ENCODE peak calls at places on chromosomes 13 and 19, in nine cellular contexts. One of them, this sample, is unnamed.

GRCh38 chr19:34357431-34357830 is 7.6 kb upstream of the GPI start:
- DNase-seq in sigmoid colon: no peak
- DNase-seq in HepG2: no peak
- DNase-seq in GM12878: no peak
- DNase-seq in suprapubic skin: no peak
- DNase-seq in breast epithelium: no peak
- DNase-seq in stomach: no peak
- DNase-seq in GM12891: no peak
- DNase-seq in transverse colon: no peak
- DNase-seq in this sample: no peak

GRCh38 chr19:798415-799075 is 1.3 kb downstream of the PTBP1 start:
- DNase-seq in sigmoid colon: no peak
- DNase-seq in stomach: no peak
- DNase-seq in suprapubic skin: no peak
- DNase-seq in breast epithelium: no peak
- DNase-seq in HepG2: peak; percentile 43
- DNase-seq in GM12878: no peak
- DNase-seq in transverse colon: peak; percentile 77
- DNase-seq in GM12891: peak; percentile 32
- DNase-seq in this sample: no peak

GRCh38 chr13:60227168-60227567 is 63.4 kb upstream of the DIAPH3 start:
- DNase-seq in stomach: no peak
- DNase-seq in HepG2: no peak
- DNase-seq in transverse colon: no peak
- DNase-seq in breast epithelium: no peak
- DNase-seq in GM12891: no peak
- DNase-seq in sigmoid colon: no peak
- DNase-seq in GM12878: no peak
- DNase-seq in suprapubic skin: no peak
- DNase-seq in this sample: no peak

GRCh38 chr13:44506719-44507118 is 69.4 kb downstream of the TSC22D1 start:
- DNase-seq in breast epithelium: no peak
- DNase-seq in HepG2: peak; percentile 15
- DNase-seq in suprapubic skin: no peak
- DNase-seq in stomach: no peak
- DNase-seq in GM12878: no peak
- DNase-seq in transverse colon: no peak
- DNase-seq in GM12891: no peak
- DNase-seq in sigmoid colon: no peak
- DNase-seq in this sample: no peak

GRCh38 chr13:50989476-50989875 is 79.9 kb downstream of the RNASEH2B start:
- DNase-seq in stomach: no peak
- DNase-seq in HepG2: peak; percentile 14
- DNase-seq in suprapubic skin: no peak
- DNase-seq in transverse colon: no peak
- DNase-seq in breast epithelium: no peak
- DNase-seq in GM12878: no peak
- DNase-seq in sigmoid colon: no peak
- DNase-seq in GM12891: no peak
- DNase-seq in this sample: no peak

GRCh38 chr19:3608079-3608641 is 1.5 kb upstream of the TBXA2R start:
- DNase-seq in sigmoid colon: no peak
- DNase-seq in breast epithelium: no peak
- DNase-seq in transverse colon: no peak
- DNase-seq in GM12891: no peak
- DNase-seq in GM12878: no peak
- DNase-seq in stomach: no peak
- DNase-seq in HepG2: no peak
- DNase-seq in suprapubic skin: no peak
- DNase-seq in this sample: no peak

GRCh38 chr19:35160629-35161433 is 6.3 kb downstream of the FXYD5 start:
- DNase-seq in GM12878: peak; percentile 50
- DNase-seq in stomach: no peak
- DNase-seq in suprapubic skin: no peak
- DNase-seq in sigmoid colon: no peak
- DNase-seq in breast epithelium: no peak
- DNase-seq in HepG2: no peak
- DNase-seq in transverse colon: no peak
- DNase-seq in GM12891: no peak
- DNase-seq in this sample: no peak

GRCh38 chr19:14952767-14953166 is 11.5 kb downstream of the OR7C2 start:
- DNase-seq in GM12878: no peak
- DNase-seq in stomach: no peak
- DNase-seq in transverse colon: no peak
- DNase-seq in HepG2: no peak
- DNase-seq in sigmoid colon: no peak
- DNase-seq in GM12891: no peak
- DNase-seq in breast epithelium: no peak
- DNase-seq in suprapubic skin: no peak
- DNase-seq in this sample: no peak

GRCh38 chr19:57338798-57339378 is 12.2 kb upstream of the ZNF304 start:
- DNase-seq in stomach: no peak
- DNase-seq in suprapubic skin: no peak
- DNase-seq in GM12891: no peak
- DNase-seq in transverse colon: no peak
- DNase-seq in breast epithelium: no peak
- DNase-seq in GM12878: no peak
- DNase-seq in sigmoid colon: no peak
- DNase-seq in HepG2: no peak
- DNase-seq in this sample: no peak

GRCh38 chr13:50676602-50677001 is 166.9 kb downstream of the DLEU7 start:
- DNase-seq in GM12878: no peak
- DNase-seq in suprapubic skin: no peak
- DNase-seq in breast epithelium: no peak
- DNase-seq in transverse colon: no peak
- DNase-seq in sigmoid colon: no peak
- DNase-seq in HepG2: no peak
- DNase-seq in GM12891: no peak
- DNase-seq in stomach: no peak
- DNase-seq in this sample: no peak

GRCh38 chr13:85632526-85633215 is 166.5 kb downstream of the SLITRK6 start:
- DNase-seq in sigmoid colon: no peak
- DNase-seq in GM12891: no peak
- DNase-seq in GM12878: no peak
- DNase-seq in HepG2: no peak
- DNase-seq in breast epithelium: no peak
- DNase-seq in suprapubic skin: no peak
- DNase-seq in transverse colon: no peak
- DNase-seq in stomach: no peak
- DNase-seq in this sample: no peak

GRCh38 chr13:78867655-78868054 is 208.7 kb upstream of the OBI1 start:
- DNase-seq in suprapubic skin: no peak
- DNase-seq in HepG2: peak; percentile 20
- DNase-seq in breast epithelium: no peak
- DNase-seq in transverse colon: no peak
- DNase-seq in GM12891: no peak
- DNase-seq in sigmoid colon: no peak
- DNase-seq in stomach: no peak
- DNase-seq in GM12878: no peak
- DNase-seq in this sample: no peak
- TF ChIP-seq POLR2A in suprapubic skin: no peak
- TF ChIP-seq POLR2A in HepG2: no peak
- TF ChIP-seq POLR2A in breast epithelium: no peak
- TF ChIP-seq POLR2A in transverse colon: no peak
- TF ChIP-seq POLR2A in GM12891: no peak
- TF ChIP-seq POLR2A in sigmoid colon: no peak
- TF ChIP-seq POLR2A in stomach: no peak
- TF ChIP-seq POLR2A in GM12878: no peak
- TF ChIP-seq POLR2A in this sample: no peak

GRCh38 chr19:5774921-5775320 is 9.6 kb downstream of the PRR22 start:
- DNase-seq in transverse colon: no peak
- DNase-seq in breast epithelium: no peak
- DNase-seq in GM12878: no peak
- DNase-seq in suprapubic skin: no peak
- DNase-seq in HepG2: no peak
- DNase-seq in GM12891: no peak
- DNase-seq in stomach: no peak
- DNase-seq in sigmoid colon: no peak
- DNase-seq in this sample: no peak
- TF ChIP-seq POLR2AphosphoS5 in transverse colon: no peak
- TF ChIP-seq POLR2AphosphoS5 in breast epithelium: no peak
- TF ChIP-seq POLR2AphosphoS5 in GM12878: no peak
- TF ChIP-seq POLR2AphosphoS5 in suprapubic skin: no peak
- TF ChIP-seq POLR2AphosphoS5 in HepG2: no peak
- TF ChIP-seq POLR2AphosphoS5 in GM12891: no peak
- TF ChIP-seq POLR2AphosphoS5 in stomach: no peak
- TF ChIP-seq POLR2AphosphoS5 in sigmoid colon: no peak
- TF ChIP-seq POLR2AphosphoS5 in this sample: no peak

DNA sequence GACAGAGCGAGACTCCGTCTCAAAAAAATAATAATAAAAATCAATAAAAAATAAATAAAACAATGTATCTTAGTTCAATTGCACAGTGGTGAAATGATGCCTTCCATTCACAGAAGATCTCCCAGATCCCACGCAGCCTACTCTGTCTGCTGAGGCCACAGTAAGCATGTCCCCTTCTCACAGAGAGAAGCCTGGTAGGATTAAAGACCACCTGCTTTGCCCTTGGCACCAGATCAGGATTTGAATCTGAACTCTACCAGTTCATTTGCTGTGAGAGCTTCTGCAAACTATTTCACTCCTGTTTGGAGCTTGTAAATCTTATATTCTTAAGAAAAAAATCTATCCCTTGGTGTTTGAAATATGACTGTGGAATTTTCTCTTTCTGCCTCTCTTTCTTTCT is 2.2 kb upstream of the SLC7A1 start:
- DNase-seq in GM12891: no peak
- DNase-seq in GM12878: no peak
- DNase-seq in transverse colon: no peak
- DNase-seq in breast epithelium: no peak
- DNase-seq in HepG2: no peak
- DNase-seq in sigmoid colon: no peak
- DNase-seq in stomach: no peak
- DNase-seq in suprapubic skin: no peak
- DNase-seq in this sample: no peak
- TF ChIP-seq POLR2A in GM12891: no peak
- TF ChIP-seq POLR2A in GM12878: no peak
- TF ChIP-seq POLR2A in transverse colon: no peak
- TF ChIP-seq POLR2A in breast epithelium: no peak
- TF ChIP-seq POLR2A in HepG2: no peak
- TF ChIP-seq POLR2A in sigmoid colon: no peak
- TF ChIP-seq POLR2A in stomach: no peak
- TF ChIP-seq POLR2A in suprapubic skin: no peak
- TF ChIP-seq POLR2A in this sample: no peak

GRCh38 chr13:35830850-35831450 is 300.2 kb downstream of the DCLK1 start:
- DNase-seq in HepG2: no peak
- DNase-seq in breast epithelium: no peak
- DNase-seq in GM12878: no peak
- DNase-seq in GM12891: no peak
- DNase-seq in suprapubic skin: no peak
- DNase-seq in transverse colon: no peak
- DNase-seq in stomach: no peak
- DNase-seq in sigmoid colon: no peak
- DNase-seq in this sample: no peak

GRCh38 chr13:35832551-35832950 is 298.6 kb downstream of the DCLK1 start:
- DNase-seq in GM12878: no peak
- DNase-seq in stomach: no peak
- DNase-seq in GM12891: no peak
- DNase-seq in suprapubic skin: no peak
- DNase-seq in transverse colon: no peak
- DNase-seq in sigmoid colon: no peak
- DNase-seq in breast epithelium: no peak
- DNase-seq in HepG2: no peak
- DNase-seq in this sample: no peak

GRCh38 chr13:35833571-35834305 is 297.4 kb downstream of the DCLK1 start:
- DNase-seq in breast epithelium: no peak
- DNase-seq in transverse colon: no peak
- DNase-seq in HepG2: no peak
- DNase-seq in stomach: no peak
- DNase-seq in suprapubic skin: no peak
- DNase-seq in sigmoid colon: no peak
- DNase-seq in GM12878: no peak
- DNase-seq in GM12891: no peak
- DNase-seq in this sample: no peak

GRCh38 chr13:35836476-35836875 is 294.7 kb downstream of the DCLK1 start:
- DNase-seq in breast epithelium: no peak
- DNase-seq in transverse colon: no peak
- DNase-seq in suprapubic skin: no peak
- DNase-seq in HepG2: no peak
- DNase-seq in GM12891: no peak
- DNase-seq in sigmoid colon: no peak
- DNase-seq in GM12878: no peak
- DNase-seq in stomach: no peak
- DNase-seq in this sample: no peak

DNA sequence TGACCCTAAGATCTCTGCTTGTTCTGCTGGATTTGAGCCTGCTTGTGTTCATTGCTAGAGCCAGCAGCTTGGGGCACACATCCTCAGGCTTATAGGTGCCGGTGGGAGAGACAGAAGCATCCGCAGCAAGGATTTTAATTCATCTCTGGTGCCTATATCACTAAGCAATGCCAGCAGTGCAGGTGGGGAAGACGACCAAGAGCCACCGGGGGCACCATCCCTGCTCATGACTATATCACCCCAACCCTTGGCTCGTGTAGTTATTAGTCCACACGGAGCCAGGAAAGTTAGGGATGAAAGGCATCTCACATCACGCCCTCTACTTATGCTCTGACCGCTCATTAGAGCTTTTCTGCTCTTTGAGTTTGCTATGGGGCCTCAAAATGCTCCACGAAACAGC is 298.2 kb downstream of the DCLK1 start:
- DNase-seq in breast epithelium: no peak
- DNase-seq in GM12891: no peak
- DNase-seq in stomach: no peak
- DNase-seq in transverse colon: no peak
- DNase-seq in sigmoid colon: no peak
- DNase-seq in GM12878: no peak
- DNase-seq in suprapubic skin: no peak
- DNase-seq in HepG2: no peak
- DNase-seq in this sample: no peak
- TF ChIP-seq POLR2AphosphoS5 in breast epithelium: no peak
- TF ChIP-seq POLR2AphosphoS5 in GM12891: no peak
- TF ChIP-seq POLR2AphosphoS5 in stomach: no peak
- TF ChIP-seq POLR2AphosphoS5 in transverse colon: no peak
- TF ChIP-seq POLR2AphosphoS5 in sigmoid colon: no peak
- TF ChIP-seq POLR2AphosphoS5 in GM12878: no peak
- TF ChIP-seq POLR2AphosphoS5 in suprapubic skin: no peak
- TF ChIP-seq POLR2AphosphoS5 in HepG2: no peak
- TF ChIP-seq POLR2AphosphoS5 in this sample: no peak

This sample was measured in GM12892.